ENCODE peak calls at places on chromosome 3, in five cellular contexts. R is SJSA1; I is heart right ventricle; L is CD4-positive, alpha-beta memory T cell; M is heart left ventricle. O is an unnamed sample. For H3K4me1, the result is how much of the 10 kb centered on the place peaks cover.

GRCh38 chr3:42210731-42211130 is 55.3 kb downstream of the CCK start:
- DNase-seq in R (no peak), I (no peak), L (no peak), M (no peak), O (no peak)

GRCh38 chr3:127012091-127012490 is 29.2 kb downstream of the PLXNA1 start:
- DNase-seq in R (no peak), I (no peak), L (no peak), M (no peak), O (no peak)

GRCh38 chr3:56125358-56126005 is 342.8 kb downstream of the ERC2 start:
- DNase-seq in R (no peak), I (peak), L (no peak), M (no peak), O (peak)

GRCh38 chr3:29605845-29606244 is 325.0 kb downstream of the RBMS3 start:
- DNase-seq in R (no peak), I (no peak), L (no peak), M (no peak), O (no peak)

GRCh38 chr3:55859305-55859704 is 372.2 kb upstream of the WNT5A start:
- DNase-seq in R (no peak), I (no peak), L (no peak), M (no peak), O (no peak)

GRCh38 chr3:76554717-76555116 is 485.2 kb upstream of the ROBO2 start:
- DNase-seq in R (no peak), I (no peak), L (no peak), M (no peak), O (no peak)

GRCh38 chr3:41209646-41210045 is 10.3 kb downstream of the CTNNB1 start:
- DNase-seq in R (no peak), I (no peak), L (no peak), M (no peak), O (no peak)

GRCh38 chr3:151559736-151560135 is 98.9 kb upstream of the IGSF10 start:
- DNase-seq in R (no peak), I (no peak), L (no peak), M (no peak), O (no peak)

GRCh38 chr3:76699846-76700245 is 340.1 kb upstream of the ROBO2 start:
- DNase-seq in R (no peak), I (no peak), L (no peak), M (no peak), O (no peak)

GRCh38 chr3:143648218-143648617 is 200.1 kb downstream of the SLC9A9 start:
- DNase-seq in R (no peak), I (no peak), L (no peak), M (no peak), O (no peak)

GRCh38 chr3:84108442-84108971 is 850.3 kb upstream of the CADM2 start:
- DNase-seq in R (no peak), I (no peak), L (no peak), M (no peak), O (no peak)

DNA sequence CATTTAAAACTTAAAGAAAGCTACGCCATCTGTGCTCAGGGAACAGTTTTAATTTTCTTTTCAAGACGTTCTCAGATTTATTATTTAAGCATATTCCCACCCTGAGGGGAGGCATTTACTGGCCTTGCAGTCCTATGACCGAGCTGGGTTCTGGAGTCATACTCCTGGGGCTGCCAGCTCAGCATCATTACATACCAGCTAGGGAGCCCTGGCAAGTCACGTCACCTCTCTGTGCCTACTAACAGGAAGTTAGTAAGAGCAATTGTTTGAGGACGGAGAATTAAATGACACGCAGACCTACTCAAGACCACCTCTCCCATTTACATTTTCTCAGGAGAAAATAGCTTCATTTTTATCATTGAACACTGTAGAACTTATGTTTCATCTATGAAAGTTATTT is 5.8 kb downstream of the CDCP1 start:
- DNase-seq in R (peak), I (no peak), L (no peak), M (no peak), O (no peak)
- H3K4me1 ChIP-seq in R (under half), I (under half), L (under half), M (under half), O (under half)

DNA sequence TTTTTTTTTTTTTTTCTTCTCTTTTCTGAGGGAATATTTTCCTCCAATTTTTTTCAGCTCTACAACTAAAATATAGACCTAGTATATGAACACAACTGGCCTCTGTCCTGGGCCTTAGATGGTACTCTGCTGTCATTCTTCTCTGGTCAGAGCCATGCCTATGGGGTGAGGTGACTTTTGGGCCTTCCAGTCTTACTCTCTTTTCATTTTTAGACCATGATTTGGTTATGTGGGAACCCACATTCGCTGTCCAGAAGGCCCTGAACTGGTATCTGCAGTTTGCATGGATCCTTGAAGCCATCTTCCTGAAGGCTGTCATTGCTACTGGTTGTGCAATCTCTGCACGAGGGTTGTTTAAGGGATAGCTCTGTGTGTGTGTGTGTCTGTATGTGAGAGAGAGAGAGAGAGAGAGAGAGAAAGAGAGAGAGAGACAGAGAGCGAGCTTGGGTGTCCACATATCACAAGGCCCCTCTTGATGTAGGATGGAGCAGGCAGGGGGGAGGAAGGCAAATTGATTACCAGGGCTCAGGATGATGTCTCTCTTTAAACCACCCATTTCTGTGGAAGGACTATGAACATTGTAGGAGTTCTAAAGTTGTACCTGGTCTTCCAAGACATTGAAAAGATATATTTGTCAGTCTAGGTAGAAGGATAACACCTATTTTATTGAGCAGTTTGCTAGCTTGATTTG is 6.9 kb downstream of the TGFBR2 start:
- DNase-seq in R (no peak), I (no peak), L (no peak), M (no peak), O (no peak)
- H3K4me1 ChIP-seq in R (half or more), I (half or more), L (half or more), M (under half), O (under half)

GRCh38 chr3:131735544-131735943 is 232.8 kb upstream of the MRPL3 start:
- DNase-seq in R (no peak), I (no peak), L (no peak), M (no peak), O (no peak)

GRCh38 chr3:131730581-131730980 is 227.8 kb upstream of the MRPL3 start:
- DNase-seq in R (no peak), I (no peak), L (no peak), M (no peak), O (no peak)

GRCh38 chr3:131735121-131735520 is 232.3 kb upstream of the MRPL3 start:
- DNase-seq in R (no peak), I (no peak), L (no peak), M (no peak), O (no peak)

GRCh38 chr3:131731709-131732108 is 228.9 kb upstream of the MRPL3 start:
- DNase-seq in R (no peak), I (no peak), L (no peak), M (no peak), O (no peak)

GRCh38 chr3:131733086-131733841 is 230.5 kb upstream of the MRPL3 start:
- DNase-seq in R (no peak), I (no peak), L (no peak), M (no peak), O (no peak)
- H3K4me1 ChIP-seq in R (under half), I (under half), L (under half), M (under half), O (under half)

DNA sequence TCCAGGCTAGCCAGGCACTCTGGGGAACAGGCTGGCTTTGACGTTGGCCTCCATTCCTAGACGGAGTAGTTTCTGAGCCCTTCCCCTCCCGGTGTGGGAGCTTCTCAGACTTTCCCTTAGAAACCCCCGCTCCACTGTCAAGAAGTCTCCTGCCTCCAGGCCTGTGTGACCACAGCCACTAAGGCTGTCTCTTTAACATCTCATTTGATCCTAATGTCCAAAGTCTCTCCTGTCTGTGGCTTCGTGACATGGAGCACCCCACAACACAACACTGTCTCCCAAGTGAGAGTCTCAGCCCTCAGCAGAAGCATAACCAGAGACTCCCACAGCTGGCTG is 6.0 kb downstream of the CSRNP1 start:
- DNase-seq in R (no peak), I (no peak), L (no peak), M (no peak), O (no peak)
- H3K4me1 ChIP-seq in R (half or more), I (half or more), L (half or more), M (half or more), O (under half)

DNA sequence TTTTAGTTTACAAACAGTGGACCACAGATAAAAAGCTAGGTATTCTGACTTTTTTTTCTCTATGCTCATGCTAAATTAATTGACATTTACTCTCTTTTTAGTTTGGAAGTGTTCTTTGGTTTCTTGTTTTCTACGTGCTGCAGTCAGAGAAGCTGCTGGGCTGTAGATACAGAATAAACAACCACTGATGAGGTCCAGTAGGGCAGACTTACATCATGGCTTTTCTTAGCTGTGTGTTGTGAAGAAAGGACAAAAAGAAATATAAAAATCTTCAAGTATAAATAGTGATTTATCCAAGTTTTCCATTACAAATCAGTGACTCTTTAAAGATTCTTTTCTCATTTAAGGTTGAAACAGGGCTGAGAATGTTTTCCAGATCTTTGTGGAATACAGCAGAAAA is 122.2 kb downstream of the CMSS1 start:
- DNase-seq in R (no peak), I (no peak), L (no peak), M (no peak), O (no peak)
- H3K4me1 ChIP-seq in R (under half), I (under half), L (under half), M (under half), O (half or more)

GRCh38 chr3:110686691-110687090 is 384.9 kb upstream of the NECTIN3 start:
- DNase-seq in R (no peak), I (no peak), L (no peak), M (no peak), O (no peak)

GRCh38 chr3:110680365-110680909 is 391.2 kb upstream of the NECTIN3 start:
- DNase-seq in R (no peak), I (no peak), L (no peak), M (no peak), O (no peak)

GRCh38 chr3:110687138-110687537 is 384.5 kb upstream of the NECTIN3 start:
- DNase-seq in R (no peak), I (no peak), L (no peak), M (no peak), O (no peak)

GRCh38 chr3:110684436-110684835 is 387.2 kb upstream of the NECTIN3 start:
- DNase-seq in R (no peak), I (no peak), L (no peak), M (no peak), O (no peak)

GRCh38 chr3:110685630-110686029 is 386.0 kb upstream of the NECTIN3 start:
- DNase-seq in R (no peak), I (no peak), L (no peak), M (no peak), O (no peak)
- H3K4me1 ChIP-seq in R (under half), I (under half), L (under half), M (under half), O (under half)

GRCh38 chr3:188468672-188469071 is 314.7 kb downstream of the LPP start:
- DNase-seq in R (no peak), I (peak), L (no peak), M (no peak), O (peak)

GRCh38 chr3:188472331-188472730 is 318.4 kb downstream of the LPP start:
- DNase-seq in R (no peak), I (no peak), L (no peak), M (no peak), O (no peak)

GRCh38 chr3:188468196-188468595 is 314.2 kb downstream of the LPP start:
- DNase-seq in R (no peak), I (no peak), L (no peak), M (no peak), O (no peak)

GRCh38 chr3:188469228-188469885 is 315.4 kb downstream of the LPP start:
- DNase-seq in R (peak), I (no peak), L (no peak), M (no peak), O (no peak)

DNA sequence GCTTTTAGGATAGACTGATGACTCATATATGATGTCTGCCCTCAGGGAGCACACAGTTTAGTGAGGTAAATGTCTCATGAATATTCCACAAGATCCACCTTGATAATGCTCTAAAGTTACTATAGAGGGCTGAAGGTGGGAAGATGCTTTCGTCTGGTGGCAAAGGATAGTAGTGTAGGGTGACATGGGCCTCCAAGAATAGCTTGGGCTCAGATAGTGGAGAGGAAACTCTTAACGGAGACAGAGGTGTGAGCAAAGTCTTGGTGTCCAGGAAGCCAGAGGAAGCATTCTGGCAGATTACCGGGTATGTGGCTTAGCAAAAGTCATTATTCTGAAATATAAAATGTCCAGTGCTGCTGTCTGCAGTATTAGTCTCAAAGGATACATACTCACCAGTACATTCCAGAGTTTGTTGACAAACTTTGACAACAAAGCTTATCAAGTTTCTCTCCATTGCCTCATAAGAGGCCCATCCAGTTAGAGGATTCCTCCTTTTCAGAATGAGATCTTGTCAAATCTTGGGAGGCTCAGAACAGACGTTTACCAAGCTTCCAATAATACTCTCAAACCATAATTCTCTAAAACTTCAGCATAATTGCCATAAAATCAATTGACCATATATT is 316.7 kb downstream of the LPP start:
- DNase-seq in R (no peak), I (no peak), L (no peak), M (no peak), O (no peak)
- H3K4me1 ChIP-seq in R (half or more), I (under half), L (under half), M (under half), O (under half)

DNA sequence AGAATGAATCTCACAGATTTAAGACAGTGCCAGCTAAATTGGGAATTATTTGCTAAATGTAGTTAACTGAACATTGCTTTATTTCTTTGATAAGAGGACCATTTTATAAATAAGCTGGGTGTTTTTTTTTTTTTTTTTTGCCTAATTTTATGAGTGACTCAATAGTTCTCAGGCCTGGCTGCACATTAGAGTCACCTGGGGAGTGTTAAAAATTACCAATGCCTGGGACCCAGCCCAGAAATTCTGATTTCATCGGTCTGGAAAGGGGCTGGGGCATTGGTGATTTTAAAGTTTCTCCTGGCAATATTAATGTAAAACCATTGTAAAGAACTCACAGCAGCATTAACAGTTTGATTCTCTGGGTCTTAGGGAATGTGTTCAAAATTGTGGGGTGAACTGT is 51.2 kb upstream of the PHLDB2 start:
- DNase-seq in R (no peak), I (no peak), L (no peak), M (no peak), O (no peak)
- H3K4me1 ChIP-seq in R (half or more), I (under half), L (under half), M (under half), O (under half)

DNA sequence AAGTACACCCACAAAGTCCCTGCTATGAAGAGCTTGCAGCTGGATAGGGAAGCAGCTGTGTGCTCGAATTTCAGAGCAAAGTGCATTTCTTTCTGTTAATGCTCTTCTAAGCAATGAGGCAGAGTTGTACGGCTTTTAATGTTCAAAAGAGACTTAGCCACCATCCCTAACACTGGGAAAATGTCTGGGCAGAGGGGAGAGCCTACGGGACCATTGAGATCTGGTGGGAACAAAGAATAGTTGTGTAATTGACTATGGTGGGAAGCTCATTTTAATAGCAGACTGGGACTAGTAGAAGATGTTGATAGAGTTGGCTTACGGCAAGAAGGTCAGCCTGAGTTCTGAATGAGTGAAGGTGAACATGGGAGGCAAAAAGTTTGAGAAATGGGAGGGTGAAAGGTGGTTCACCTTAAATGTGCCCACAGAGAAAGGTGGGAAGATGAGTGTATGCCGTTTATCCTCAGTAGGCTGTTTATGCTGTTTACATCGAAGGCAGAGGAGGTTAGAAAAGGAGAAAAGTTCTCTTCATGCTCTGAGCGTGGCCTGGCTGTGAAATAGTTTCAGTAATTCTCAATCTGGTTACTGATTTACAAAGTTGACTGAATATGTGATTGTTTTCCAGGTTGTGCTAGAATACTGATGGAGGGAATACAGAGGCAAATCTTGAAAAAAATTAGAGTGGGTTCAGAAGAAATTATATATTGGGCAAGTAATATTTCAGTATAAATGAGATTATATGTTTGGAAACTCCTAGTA is 22.9 kb upstream of the UTS2B start:
- DNase-seq in R (no peak), I (no peak), L (no peak), M (no peak), O (no peak)
- H3K4me1 ChIP-seq in R (half or more), I (half or more), L (under half), M (under half), O (half or more)

DNA sequence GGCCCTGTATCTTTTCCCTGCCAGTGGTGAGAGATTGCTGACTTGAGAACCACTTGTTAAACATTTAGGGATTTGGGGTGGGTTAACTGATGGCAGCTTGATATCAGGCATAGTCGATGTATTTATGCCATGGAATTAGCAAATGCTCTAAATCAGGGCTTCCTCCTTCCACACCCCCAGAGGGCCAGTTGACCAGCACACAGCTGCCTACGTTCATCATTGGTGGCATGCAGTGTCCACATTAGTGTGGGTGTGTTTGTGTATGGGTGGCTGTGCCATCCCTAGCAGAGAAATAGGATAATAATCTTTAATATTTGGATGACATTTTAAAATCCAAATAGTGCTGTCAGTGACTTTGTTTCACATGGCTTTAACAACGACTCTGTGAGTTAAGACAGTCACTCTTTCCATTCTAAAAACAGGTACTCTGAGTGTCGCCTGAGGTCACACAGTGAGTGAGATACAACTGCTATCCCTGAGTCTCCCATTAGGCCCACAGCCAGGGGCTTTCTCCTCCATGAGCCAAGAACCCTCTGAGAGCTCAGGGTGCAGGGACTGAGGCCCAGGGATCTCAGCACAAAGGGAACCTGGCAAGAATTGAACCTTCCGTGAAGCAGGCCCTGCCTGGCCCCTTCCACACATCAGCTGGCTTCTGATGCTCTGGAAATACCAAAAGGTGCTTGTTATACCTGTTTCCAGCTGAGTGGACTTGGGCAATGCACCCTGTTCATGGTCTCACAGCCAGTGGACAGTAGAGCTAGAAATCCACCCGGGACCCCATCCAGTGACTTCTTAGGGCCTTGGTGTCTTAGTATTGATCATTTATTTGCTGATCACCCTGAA is 4.3 kb upstream of the LTF start:
- DNase-seq in R (no peak), I (peak), L (no peak), M (no peak), O (no peak)
- H3K4me1 ChIP-seq in R (under half), I (under half), L (under half), M (under half), O (under half)